ENCODE peak calls at places on chromosome 19, in seven cellular contexts. Z, C, J, S, I, M and D are unnamed samples.
A peak's percentile ranks its signal among the peaks of the same experiment; 100 is the strongest.

GRCh38 chr19:17184381-17184841 is 30.7 kb upstream of the USE1 start:
- DNase-seq in Z (no peak), C (peak; percentile 69), J (no peak), S (no peak), I (no peak), M (no peak), D (no peak)

GRCh38 chr19:19558055-19558454 is 20.0 kb downstream of the CILP2 start:
- DNase-seq in Z (no peak), C (no peak), J (no peak), S (no peak), I (no peak), M (no peak), D (no peak)

GRCh38 chr19:38024991-38025716 is 118.1 kb downstream of the SIPA1L3 start:
- DNase-seq in Z (no peak), C (no peak), J (no peak), S (no peak), I (no peak), M (no peak), D (no peak)

GRCh38 chr19:35732540-35733179 is 9.6 kb downstream of the IGFLR1 start:
- DNase-seq in Z (no peak), C (peak; percentile 28), J (no peak), S (no peak), I (no peak), M (no peak), D (no peak)

GRCh38 chr19:33905473-33905936 is 108.8 kb downstream of the KCTD15 start:
- DNase-seq in Z (peak; percentile 39), C (no peak), J (no peak), S (no peak), I (no peak), M (peak; percentile 25), D (no peak)

GRCh38 chr19:55228015-55228391 is 560 bp downstream of the TMEM86B start:
- DNase-seq in Z (peak; percentile 41), C (no peak), J (no peak), S (no peak), I (no peak), M (peak; percentile 57), D (no peak)

GRCh38 chr19:28426902-28427232 is 786.1 kb downstream of the UQCRFS1 start:
- DNase-seq in Z (no peak), C (no peak), J (no peak), S (no peak), I (no peak), M (no peak), D (no peak)

GRCh38 chr19:17450264-17451075 is 2.0 kb upstream of the TMEM221 start:
- DNase-seq in Z (peak; percentile 55), C (peak; percentile 64), J (no peak), S (no peak), I (no peak), M (no peak), D (no peak)

GRCh38 chr19:49680473-49681351 is 3.6 kb downstream of the PRMT1 start:
- DNase-seq in Z (peak; percentile 96), C (peak; percentile 90), J (peak; percentile 71), S (peak; percentile 92), I (peak; percentile 94), M (peak; percentile 90), D (no peak)

GRCh38 chr19:35349614-35350521 is 2.2 kb downstream of the FFAR1 start:
- DNase-seq in Z (no peak), C (peak; percentile 7), J (no peak), S (no peak), I (peak; percentile 40), M (no peak), D (no peak)

GRCh38 chr19:2469102-2469914 is 6.6 kb upstream of the GADD45B start:
- DNase-seq in Z (peak; percentile 45), C (no peak), J (no peak), S (no peak), I (no peak), M (no peak), D (no peak)

GRCh38 chr19:15456871-15457700 is 7.3 kb downstream of the RASAL3 start:
- DNase-seq in Z (peak; percentile 43), C (no peak), J (no peak), S (no peak), I (peak; percentile 65), M (no peak), D (no peak)

GRCh38 chr19:10612515-10613119 is 12.7 kb upstream of the SLC44A2 start:
- DNase-seq in Z (no peak), C (no peak), J (no peak), S (peak; percentile 72), I (no peak), M (peak; percentile 87), D (no peak)

GRCh38 chr19:42427313-42427712 is at the start of gene LIPE:
- DNase-seq in Z (peak; percentile 40), C (no peak), J (no peak), S (no peak), I (no peak), M (no peak), D (no peak)

DNA sequence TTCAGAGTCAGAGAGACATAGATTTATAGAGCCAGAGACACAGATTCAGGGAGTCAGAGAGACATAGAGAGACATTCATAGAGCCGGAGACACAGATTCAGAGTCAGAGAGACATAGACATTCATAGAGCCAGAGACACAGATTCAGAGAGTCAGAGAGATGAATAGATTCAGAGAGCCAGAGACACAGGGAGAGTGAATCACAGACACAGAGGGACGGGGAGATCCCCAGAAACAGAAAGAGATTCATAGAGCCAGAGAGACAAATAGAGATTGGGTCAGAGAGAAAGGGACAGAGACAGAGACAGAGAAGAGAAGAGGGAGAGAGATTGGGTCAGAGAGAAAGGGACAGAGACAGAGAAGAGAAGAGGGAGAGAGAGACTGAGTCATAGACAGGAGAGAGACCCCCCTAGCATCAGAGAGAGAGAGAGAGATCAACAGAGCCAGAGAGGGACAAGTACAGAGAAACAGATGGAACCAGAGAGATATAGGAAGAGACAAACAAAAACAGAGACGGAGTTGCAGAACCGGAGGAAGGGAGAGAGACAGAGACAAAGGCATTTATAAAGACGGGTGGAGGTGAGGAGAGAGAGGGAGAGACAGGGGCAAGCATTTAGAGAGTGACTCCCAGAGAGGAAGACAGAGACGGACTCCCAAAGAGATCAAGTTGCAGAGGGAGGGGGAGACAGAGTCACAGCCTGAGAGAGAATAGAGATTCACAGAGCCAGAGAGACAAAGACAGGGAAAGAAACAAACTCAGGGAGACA is 1.1 kb upstream of the PRKCG start:
- DNase-seq in Z (no peak), C (peak; percentile 25), J (no peak), S (no peak), I (no peak), M (no peak), D (no peak)
- H3K4me3 ChIP-seq in Z (no peak overlapping the region), C (no peak overlapping the region), J (peak overlapping the region; percentile 53), S (no peak overlapping the region), I (no peak overlapping the region), M (no peak overlapping the region), D (no peak overlapping the region)

GRCh38 chr19:22601906-22602630 is 32.1 kb upstream of the ZNF492 start:
- DNase-seq in Z (no peak), C (no peak), J (no peak), S (no peak), I (no peak), M (no peak), D (no peak)

GRCh38 chr19:22604571-22605274 is 29.4 kb upstream of the ZNF492 start:
- DNase-seq in Z (no peak), C (no peak), J (no peak), S (no peak), I (no peak), M (no peak), D (no peak)

GRCh38 chr19:22605275-22606211 is 28.6 kb upstream of the ZNF492 start:
- DNase-seq in Z (no peak), C (no peak), J (no peak), S (no peak), I (no peak), M (no peak), D (no peak)

GRCh38 chr19:22602631-22603272 is 31.4 kb upstream of the ZNF492 start:
- DNase-seq in Z (no peak), C (no peak), J (no peak), S (no peak), I (no peak), M (no peak), D (no peak)

DNA sequence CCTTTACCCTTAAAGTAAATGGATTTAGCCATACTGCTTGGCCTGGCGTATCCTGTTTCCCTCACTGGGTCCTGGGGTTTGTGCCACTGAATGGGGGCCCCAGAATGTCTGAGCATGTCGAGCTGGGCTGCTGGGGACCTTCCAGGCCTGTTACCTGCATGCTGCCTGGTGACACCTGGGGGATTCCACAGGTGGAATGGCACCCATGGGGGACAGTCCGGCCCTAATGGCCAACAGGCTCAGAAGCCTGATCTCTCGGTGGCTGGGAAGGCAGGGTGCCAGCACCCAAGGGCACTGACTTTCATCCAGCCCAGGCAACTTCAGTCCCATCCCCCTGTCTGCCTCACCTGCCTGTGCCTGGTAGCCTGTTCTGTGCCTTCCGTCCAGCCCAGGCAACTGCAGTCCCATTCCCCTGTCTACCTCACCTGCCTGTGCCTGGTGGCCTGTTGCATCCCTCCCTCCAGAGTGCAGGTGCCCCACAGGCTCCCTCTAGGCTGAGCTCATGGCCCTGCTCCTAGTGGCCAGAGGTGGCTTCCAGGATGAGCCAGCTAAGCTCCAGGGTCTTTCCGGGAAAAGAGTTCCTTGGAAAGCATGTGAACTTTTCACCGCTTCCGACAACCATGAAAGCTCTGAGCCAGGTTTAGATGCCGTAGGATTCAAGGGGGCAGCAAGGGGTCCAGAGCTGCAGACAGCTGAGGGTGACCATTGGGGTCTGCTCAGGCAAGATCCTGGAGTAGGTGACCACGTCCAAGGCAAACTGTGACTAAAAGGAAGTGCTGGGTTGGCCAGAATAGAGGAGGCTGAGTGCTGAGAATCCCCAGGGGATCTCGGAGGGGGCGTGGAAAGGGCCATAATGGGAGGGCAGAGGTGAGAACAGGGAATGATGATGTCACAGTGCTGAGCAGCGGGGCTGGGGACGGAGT is 30.3 kb upstream of the ZNF492 start:
- DNase-seq in Z (no peak), C (no peak), J (no peak), S (no peak), I (no peak), M (no peak), D (no peak)
- H3K27ac ChIP-seq in Z (no peak overlapping the region), C (no peak overlapping the region), J (no peak overlapping the region), S (no peak overlapping the region), I (no peak overlapping the region), M (no peak overlapping the region), D (no peak overlapping the region)

DNA sequence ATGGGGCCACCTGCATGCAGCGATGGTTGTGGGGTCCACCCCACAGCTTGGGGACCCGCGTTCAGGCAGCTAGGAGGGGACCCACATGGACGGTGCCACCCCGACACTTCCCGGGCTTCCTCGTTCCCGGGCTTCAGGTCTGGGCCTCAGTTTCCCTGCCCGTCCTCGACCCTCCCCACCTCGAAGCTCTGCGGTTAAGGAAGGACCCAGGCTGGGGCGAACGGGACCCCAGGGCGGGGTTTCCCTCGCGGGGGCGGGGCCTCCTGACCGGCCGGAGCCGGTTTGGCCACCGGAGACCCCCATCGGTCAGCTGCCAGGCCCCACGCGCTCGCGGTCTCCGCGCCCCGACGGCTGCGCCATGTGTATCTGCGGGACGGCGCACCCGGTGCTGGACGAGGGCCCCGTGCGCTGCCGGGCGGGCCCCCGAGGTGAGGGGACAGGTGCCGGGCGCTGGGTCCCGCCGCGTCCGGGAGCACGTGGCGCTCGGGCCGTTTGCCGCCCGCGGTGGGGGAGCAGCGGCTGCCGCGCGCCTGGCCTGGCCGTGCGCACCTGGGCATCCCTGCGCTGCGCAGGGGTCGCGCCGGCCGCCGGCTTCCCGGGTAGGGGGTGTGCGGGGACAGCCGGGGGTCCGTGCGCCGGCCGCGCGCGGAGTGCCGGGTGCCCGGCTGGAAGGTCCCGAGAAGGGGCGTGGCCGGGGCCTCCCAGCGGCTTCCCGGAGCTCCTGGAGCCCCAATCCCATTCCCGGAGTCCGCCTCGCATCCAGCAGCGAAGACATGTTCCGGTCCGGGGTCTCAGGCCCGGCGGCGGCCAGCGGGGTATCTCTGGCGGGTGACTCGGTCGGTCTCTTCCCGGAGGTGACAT is 4.2 kb downstream of the ARHGAP45 start:
- DNase-seq in Z (no peak), C (no peak), J (no peak), S (no peak), I (peak; percentile 65), M (no peak), D (no peak)
- H3K4me3 ChIP-seq in Z (no peak overlapping the region), C (no peak overlapping the region), J (no peak overlapping the region), S (no peak overlapping the region), I (peak overlapping the region; percentile 37), M (peak overlapping the region; percentile 17), D (no peak overlapping the region)

GRCh38 chr19:7368456-7368855 is 19.7 kb downstream of the ARHGEF18 start:
- DNase-seq in Z (no peak), C (no peak), J (no peak), S (no peak), I (no peak), M (no peak), D (no peak)
- H3K27ac ChIP-seq in Z (peak overlapping the region; percentile 87), C (no peak overlapping the region), J (no peak overlapping the region), S (no peak overlapping the region), I (peak overlapping the region; percentile 22), M (no peak overlapping the region), D (no peak overlapping the region)